ENCODE peak calls at places on chromosomes 13 and 19, in ten cellular contexts. N is GM12865, U is fibroblast of mammary gland, W is foreskin fibroblast, T is WTC11, S is ascending aorta, D is IMR-90, P is dorsolateral prefrontal cortex, R is right atrium auricular region, Q is fibroblast of lung. Y is an unnamed sample.

GRCh38 chr19:33946535-33947323 is 150.1 kb downstream of the KCTD15 start:
- DNase-seq in N (no peak), U (no peak), W (no peak), T (no peak), S (no peak), D (no peak), P (no peak), R (peak; percentile 23), Q (no peak), Y (no peak)

GRCh38 chr13:91280806-91281205 is 66.7 kb upstream of the MIR17HG start:
- DNase-seq in N (no peak), U (no peak), W (no peak), T (no peak), S (no peak), D (no peak), P (no peak), R (no peak), Q (no peak), Y (no peak)

GRCh38 chr13:50923272-50923671 is 13.7 kb downstream of the RNASEH2B start:
- DNase-seq in N (no peak), U (no peak), W (no peak), T (no peak), S (no peak), D (no peak), P (no peak), R (no peak), Q (no peak), Y (no peak)

GRCh38 chr13:112756511-112756966 is 66.7 kb downstream of the ATP11A start:
- DNase-seq in N (no peak), U (no peak), W (no peak), T (no peak), S (no peak), D (no peak), P (no peak), R (no peak), Q (no peak), Y (no peak)

GRCh38 chr19:37654525-37654832 is 786 bp downstream of the ZFP30 start:
- DNase-seq in N (no peak), U (peak; percentile 39), W (peak; percentile 12), T (no peak), S (no peak), D (peak; percentile 26), P (no peak), R (no peak), Q (peak; percentile 46), Y (no peak)

GRCh38 chr13:45490068-45490467 is 25.3 kb downstream of the COG3 start:
- DNase-seq in N (peak; percentile 23), U (no peak), W (no peak), T (no peak), S (no peak), D (no peak), P (no peak), R (no peak), Q (no peak), Y (no peak)

GRCh38 chr13:88068975-88069374 is 397.8 kb downstream of the SLITRK5 start:
- DNase-seq in N (peak; percentile 3), U (no peak), W (no peak), T (peak; percentile 79), S (no peak), D (no peak), P (no peak), R (no peak), Q (no peak), Y (no peak)

GRCh38 chr13:19601749-19602725 is 31.4 kb upstream of the MPHOSPH8 start:
- DNase-seq in N (peak; percentile 87), U (peak; percentile 32), W (peak; percentile 35), T (peak; percentile 69), S (no peak), D (peak; percentile 27), P (no peak), R (no peak), Q (peak; percentile 54), Y (no peak)

GRCh38 chr19:34044011-34044410 is 128.3 kb upstream of the LSM14A start:
- DNase-seq in N (no peak), U (no peak), W (no peak), T (no peak), S (no peak), D (no peak), P (no peak), R (no peak), Q (no peak), Y (no peak)

GRCh38 chr19:29590278-29590677 is 15.8 kb upstream of the POP4 start:
- DNase-seq in N (no peak), U (no peak), W (no peak), T (no peak), S (no peak), D (no peak), P (no peak), R (no peak), Q (no peak), Y (no peak)
- TF ChIP-seq CTCF in N (no peak), U (no peak), W (no peak), T (no peak), S (no peak), D (no peak), P (no peak), R (no peak), Q (no peak), Y (no peak)

DNA sequence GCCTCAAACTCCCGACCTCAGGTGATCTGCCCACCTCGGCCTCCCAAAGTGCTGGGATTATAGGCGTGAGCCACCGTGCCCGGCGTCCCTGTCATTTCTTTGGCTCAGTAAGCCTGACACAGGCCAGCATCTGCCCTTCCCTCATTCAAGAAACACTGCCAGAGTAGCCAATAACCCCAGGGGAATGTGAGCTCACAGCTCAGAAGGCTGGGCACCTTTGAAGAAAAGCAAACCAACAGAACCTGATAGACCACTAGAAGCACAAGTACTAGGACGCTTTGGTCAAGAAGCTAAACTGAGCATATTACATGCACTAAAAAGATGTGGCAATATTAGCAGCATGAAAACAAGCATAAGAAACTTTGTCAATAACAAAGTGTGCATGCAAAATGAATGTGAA is 14.2 kb downstream of the SIGLEC5 start:
- DNase-seq in N (no peak), U (no peak), W (no peak), T (no peak), S (no peak), D (no peak), P (no peak), R (no peak), Q (no peak), Y (no peak)
- TF ChIP-seq CTCF in N (no peak), U (no peak), W (no peak), T (no peak), S (no peak), D (no peak), P (no peak), R (no peak), Q (no peak), Y (no peak)

GRCh38 chr19:38941979-38942378 is 11.2 kb downstream of the MRPS12 start:
- DNase-seq in N (no peak), U (no peak), W (no peak), T (no peak), S (no peak), D (no peak), P (no peak), R (no peak), Q (no peak), Y (no peak)

GRCh38 chr19:38946229-38947010 is 15.7 kb downstream of the MRPS12 start:
- DNase-seq in N (no peak), U (no peak), W (no peak), T (no peak), S (no peak), D (no peak), P (no peak), R (no peak), Q (no peak), Y (no peak)

GRCh38 chr19:38942471-38943181 is 11.9 kb downstream of the MRPS12 start:
- DNase-seq in N (no peak), U (no peak), W (no peak), T (no peak), S (no peak), D (no peak), P (no peak), R (no peak), Q (no peak), Y (no peak)

GRCh38 chr19:38944981-38945506 is 14.3 kb downstream of the MRPS12 start:
- DNase-seq in N (no peak), U (peak; percentile 14), W (no peak), T (peak; percentile 29), S (no peak), D (no peak), P (no peak), R (no peak), Q (no peak), Y (no peak)

DNA sequence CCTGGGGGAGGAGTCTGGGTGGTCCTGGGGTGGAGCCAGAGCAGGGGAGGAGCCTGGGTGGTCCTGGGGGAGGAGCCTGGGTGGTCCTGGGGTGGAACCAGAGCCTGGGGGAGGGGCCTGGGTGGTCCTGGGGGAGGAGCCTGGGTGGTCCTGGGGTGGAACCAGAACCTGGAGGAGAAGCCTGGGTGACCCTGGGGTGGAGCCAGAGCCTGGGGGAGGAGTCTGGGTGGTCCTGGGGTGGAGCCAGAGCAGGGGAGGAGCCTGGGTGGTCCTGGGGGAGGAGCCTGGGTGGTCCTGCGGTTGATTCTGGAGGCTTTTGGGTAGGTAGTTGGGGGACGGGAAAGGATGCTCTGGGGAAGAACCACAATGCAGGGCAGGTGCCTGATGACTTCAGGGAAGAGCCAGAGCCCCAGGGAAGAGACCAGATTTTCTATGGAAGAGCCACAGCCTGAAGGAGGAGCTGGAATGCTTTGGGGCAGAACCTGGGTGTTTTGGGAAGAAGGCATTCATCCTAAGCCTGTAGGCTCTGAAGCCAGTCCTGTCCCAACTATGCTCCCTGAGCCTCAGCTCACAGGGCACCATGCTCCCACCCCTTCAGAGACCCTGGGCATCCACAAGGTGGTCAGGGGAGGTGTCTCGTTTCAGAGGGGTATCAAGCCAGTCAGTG is 15.0 kb downstream of the MRPS12 start:
- DNase-seq in N (no peak), U (no peak), W (no peak), T (peak; percentile 54), S (no peak), D (no peak), P (no peak), R (no peak), Q (no peak), Y (no peak)
- TF ChIP-seq CTCF in N (no peak), U (no peak), W (no peak), T (no peak), S (no peak), D (no peak), P (no peak), R (no peak), Q (no peak), Y (no peak)

GRCh38 chr13:25112856-25113255 is 16.9 kb downstream of the PABPC3 start:
- DNase-seq in N (no peak), U (no peak), W (no peak), T (no peak), S (no peak), D (no peak), P (no peak), R (no peak), Q (no peak), Y (no peak)
- TF ChIP-seq CTCF in N (no peak), U (no peak), W (no peak), T (no peak), S (no peak), D (no peak), P (no peak), R (no peak), Q (no peak), Y (no peak)